ENCODE peak calls at places on chromosome 22, in six cellular contexts. One of them, this sample, is unnamed.

GRCh38 chr22:23218867-23219251 is 38.5 kb downstream of the BCR start:
- DNase-seq in ELR: no peak
- DNase-seq in stimulated activated CD8-positive, alpha-beta memory T cell treated with anti-CD3 and anti-CD28 coated beads, Interleukin-2, amount 100 ng/mL, for 48 hours: no peak
- DNase-seq in substantia nigra: no peak
- DNase-seq in DMS53: peak; percentile 86
- DNase-seq in body of pancreas: peak; percentile 63
- DNase-seq in this sample: no peak

GRCh38 chr22:41052661-41053490 is 39.5 kb upstream of the EP300 start:
- DNase-seq in DMS53: peak; percentile 11
- DNase-seq in substantia nigra: no peak
- DNase-seq in stimulated activated CD8-positive, alpha-beta memory T cell treated with anti-CD3 and anti-CD28 coated beads, Interleukin-2, amount 100 ng/mL, for 48 hours: no peak
- DNase-seq in ELR: peak; percentile 81
- DNase-seq in body of pancreas: no peak
- DNase-seq in this sample: no peak

GRCh38 chr22:39558254-39558727 is 12.3 kb upstream of the CACNA1I start:
- DNase-seq in body of pancreas: no peak
- DNase-seq in stimulated activated CD8-positive, alpha-beta memory T cell treated with anti-CD3 and anti-CD28 coated beads, Interleukin-2, amount 100 ng/mL, for 48 hours: no peak
- DNase-seq in substantia nigra: no peak
- DNase-seq in DMS53: peak; percentile 27
- DNase-seq in ELR: no peak
- DNase-seq in this sample: no peak

GRCh38 chr22:42910221-42910942 is 53.3 kb upstream of the ARFGAP3 start:
- DNase-seq in substantia nigra: no peak
- DNase-seq in stimulated activated CD8-positive, alpha-beta memory T cell treated with anti-CD3 and anti-CD28 coated beads, Interleukin-2, amount 100 ng/mL, for 48 hours: no peak
- DNase-seq in DMS53: no peak
- DNase-seq in ELR: no peak
- DNase-seq in body of pancreas: no peak
- DNase-seq in this sample: no peak

GRCh38 chr22:50672471-50673230 is at the start of gene SHANK3:
- DNase-seq in ELR: no peak
- DNase-seq in stimulated activated CD8-positive, alpha-beta memory T cell treated with anti-CD3 and anti-CD28 coated beads, Interleukin-2, amount 100 ng/mL, for 48 hours: no peak
- DNase-seq in substantia nigra: no peak
- DNase-seq in body of pancreas: peak; percentile 26
- DNase-seq in DMS53: no peak
- DNase-seq in this sample: peak; percentile 57

GRCh38 chr22:19260194-19260593 is 31.3 kb downstream of the CLTCL1 start:
- DNase-seq in substantia nigra: no peak
- DNase-seq in body of pancreas: no peak
- DNase-seq in ELR: no peak
- DNase-seq in DMS53: no peak
- DNase-seq in stimulated activated CD8-positive, alpha-beta memory T cell treated with anti-CD3 and anti-CD28 coated beads, Interleukin-2, amount 100 ng/mL, for 48 hours: no peak
- DNase-seq in this sample: no peak

GRCh38 chr22:45120931-45121330 is 42.8 kb upstream of the NUP50 start:
- DNase-seq in DMS53: no peak
- DNase-seq in substantia nigra: no peak
- DNase-seq in ELR: no peak
- DNase-seq in stimulated activated CD8-positive, alpha-beta memory T cell treated with anti-CD3 and anti-CD28 coated beads, Interleukin-2, amount 100 ng/mL, for 48 hours: no peak
- DNase-seq in body of pancreas: no peak
- DNase-seq in this sample: no peak

GRCh38 chr22:36009085-36009484 is 19.5 kb downstream of the RBFOX2 start:
- DNase-seq in substantia nigra: no peak
- DNase-seq in body of pancreas: no peak
- DNase-seq in stimulated activated CD8-positive, alpha-beta memory T cell treated with anti-CD3 and anti-CD28 coated beads, Interleukin-2, amount 100 ng/mL, for 48 hours: no peak
- DNase-seq in DMS53: no peak
- DNase-seq in ELR: peak; percentile 62
- DNase-seq in this sample: no peak

GRCh38 chr22:45483918-45484499 is 18.7 kb upstream of the FBLN1 start:
- DNase-seq in substantia nigra: no peak
- DNase-seq in stimulated activated CD8-positive, alpha-beta memory T cell treated with anti-CD3 and anti-CD28 coated beads, Interleukin-2, amount 100 ng/mL, for 48 hours: no peak
- DNase-seq in ELR: no peak
- DNase-seq in body of pancreas: no peak
- DNase-seq in DMS53: no peak
- DNase-seq in this sample: peak; percentile 59

GRCh38 chr22:41479671-41480396 is 10.9 kb downstream of the ACO2 start:
- DNase-seq in stimulated activated CD8-positive, alpha-beta memory T cell treated with anti-CD3 and anti-CD28 coated beads, Interleukin-2, amount 100 ng/mL, for 48 hours: no peak
- DNase-seq in ELR: peak; percentile 34
- DNase-seq in DMS53: peak; percentile 5
- DNase-seq in body of pancreas: no peak
- DNase-seq in substantia nigra: no peak
- DNase-seq in this sample: no peak

GRCh38 chr22:42410708-42411107 is 21.5 kb downstream of the NFAM1 start:
- DNase-seq in ELR: no peak
- DNase-seq in DMS53: no peak
- DNase-seq in substantia nigra: no peak
- DNase-seq in body of pancreas: no peak
- DNase-seq in stimulated activated CD8-positive, alpha-beta memory T cell treated with anti-CD3 and anti-CD28 coated beads, Interleukin-2, amount 100 ng/mL, for 48 hours: no peak
- DNase-seq in this sample: no peak

GRCh38 chr22:33888821-33889220 is 31.5 kb downstream of the LARGE1 start:
- DNase-seq in stimulated activated CD8-positive, alpha-beta memory T cell treated with anti-CD3 and anti-CD28 coated beads, Interleukin-2, amount 100 ng/mL, for 48 hours: no peak
- DNase-seq in substantia nigra: no peak
- DNase-seq in body of pancreas: no peak
- DNase-seq in ELR: no peak
- DNase-seq in DMS53: no peak
- DNase-seq in this sample: no peak

GRCh38 chr22:46561435-46561905 is 24.1 kb upstream of the CELSR1 start:
- DNase-seq in DMS53: peak; percentile 53
- DNase-seq in ELR: peak; percentile 39
- DNase-seq in substantia nigra: no peak
- DNase-seq in stimulated activated CD8-positive, alpha-beta memory T cell treated with anti-CD3 and anti-CD28 coated beads, Interleukin-2, amount 100 ng/mL, for 48 hours: no peak
- DNase-seq in body of pancreas: no peak
- DNase-seq in this sample: no peak

GRCh38 chr22:26852176-26852575 is 194.8 kb downstream of the MIAT start:
- DNase-seq in stimulated activated CD8-positive, alpha-beta memory T cell treated with anti-CD3 and anti-CD28 coated beads, Interleukin-2, amount 100 ng/mL, for 48 hours: no peak
- DNase-seq in ELR: no peak
- DNase-seq in body of pancreas: no peak
- DNase-seq in DMS53: no peak
- DNase-seq in substantia nigra: no peak
- DNase-seq in this sample: no peak

GRCh38 chr22:23287136-23288095 is 107.1 kb downstream of the BCR start:
- DNase-seq in stimulated activated CD8-positive, alpha-beta memory T cell treated with anti-CD3 and anti-CD28 coated beads, Interleukin-2, amount 100 ng/mL, for 48 hours: no peak
- DNase-seq in substantia nigra: no peak
- DNase-seq in ELR: no peak
- DNase-seq in DMS53: no peak
- DNase-seq in body of pancreas: no peak
- DNase-seq in this sample: no peak

GRCh38 chr22:37025500-37026070 is 6.0 kb downstream of the MPST start:
- DNase-seq in substantia nigra: no peak
- DNase-seq in DMS53: no peak
- DNase-seq in body of pancreas: no peak
- DNase-seq in ELR: no peak
- DNase-seq in stimulated activated CD8-positive, alpha-beta memory T cell treated with anti-CD3 and anti-CD28 coated beads, Interleukin-2, amount 100 ng/mL, for 48 hours: no peak
- DNase-seq in this sample: no peak

GRCh38 chr22:43831561-43832392 is 19.7 kb upstream of the EFCAB6 start:
- DNase-seq in substantia nigra: no peak
- DNase-seq in stimulated activated CD8-positive, alpha-beta memory T cell treated with anti-CD3 and anti-CD28 coated beads, Interleukin-2, amount 100 ng/mL, for 48 hours: no peak
- DNase-seq in DMS53: no peak
- DNase-seq in ELR: no peak
- DNase-seq in body of pancreas: no peak
- DNase-seq in this sample: no peak

GRCh38 chr22:28246392-28246791 is 327.3 kb upstream of the PITPNB start:
- DNase-seq in substantia nigra: no peak
- DNase-seq in ELR: peak; percentile 15
- DNase-seq in stimulated activated CD8-positive, alpha-beta memory T cell treated with anti-CD3 and anti-CD28 coated beads, Interleukin-2, amount 100 ng/mL, for 48 hours: no peak
- DNase-seq in DMS53: no peak
- DNase-seq in body of pancreas: no peak
- DNase-seq in this sample: no peak

GRCh38 chr22:19900707-19901436 is 40.7 kb upstream of the COMT start:
- DNase-seq in ELR: no peak
- DNase-seq in substantia nigra: no peak
- DNase-seq in stimulated activated CD8-positive, alpha-beta memory T cell treated with anti-CD3 and anti-CD28 coated beads, Interleukin-2, amount 100 ng/mL, for 48 hours: no peak
- DNase-seq in body of pancreas: no peak
- DNase-seq in DMS53: no peak
- DNase-seq in this sample: no peak

GRCh38 chr22:36226189-36226588 is 13.1 kb downstream of the APOL2 start:
- DNase-seq in body of pancreas: no peak
- DNase-seq in substantia nigra: no peak
- DNase-seq in ELR: no peak
- DNase-seq in DMS53: no peak
- DNase-seq in stimulated activated CD8-positive, alpha-beta memory T cell treated with anti-CD3 and anti-CD28 coated beads, Interleukin-2, amount 100 ng/mL, for 48 hours: no peak
- DNase-seq in this sample: no peak

GRCh38 chr22:49660794-49661781 is 166.6 kb downstream of the BRD1 start:
- DNase-seq in ELR: no peak
- DNase-seq in substantia nigra: no peak
- DNase-seq in DMS53: no peak
- DNase-seq in body of pancreas: no peak
- DNase-seq in stimulated activated CD8-positive, alpha-beta memory T cell treated with anti-CD3 and anti-CD28 coated beads, Interleukin-2, amount 100 ng/mL, for 48 hours: no peak
- DNase-seq in this sample: no peak

GRCh38 chr22:31754813-31755212 is 994 bp downstream of the DEPDC5 start:
- DNase-seq in substantia nigra: no peak
- DNase-seq in body of pancreas: no peak
- DNase-seq in stimulated activated CD8-positive, alpha-beta memory T cell treated with anti-CD3 and anti-CD28 coated beads, Interleukin-2, amount 100 ng/mL, for 48 hours: no peak
- DNase-seq in ELR: no peak
- DNase-seq in DMS53: no peak
- DNase-seq in this sample: peak; percentile 73

GRCh38 chr22:44097263-44098020 is 73.3 kb downstream of the PARVB start:
- DNase-seq in ELR: no peak
- DNase-seq in body of pancreas: no peak
- DNase-seq in stimulated activated CD8-positive, alpha-beta memory T cell treated with anti-CD3 and anti-CD28 coated beads, Interleukin-2, amount 100 ng/mL, for 48 hours: no peak
- DNase-seq in DMS53: no peak
- DNase-seq in substantia nigra: no peak
- DNase-seq in this sample: no peak

GRCh38 chr22:36359172-36359973 is 28.4 kb downstream of the MYH9 start:
- DNase-seq in ELR: no peak
- DNase-seq in stimulated activated CD8-positive, alpha-beta memory T cell treated with anti-CD3 and anti-CD28 coated beads, Interleukin-2, amount 100 ng/mL, for 48 hours: no peak
- DNase-seq in body of pancreas: no peak
- DNase-seq in substantia nigra: no peak
- DNase-seq in DMS53: no peak
- DNase-seq in this sample: no peak

GRCh38 chr22:26226538-26227297 is 57.5 kb downstream of the SEZ6L start:
- DNase-seq in stimulated activated CD8-positive, alpha-beta memory T cell treated with anti-CD3 and anti-CD28 coated beads, Interleukin-2, amount 100 ng/mL, for 48 hours: no peak
- DNase-seq in body of pancreas: no peak
- DNase-seq in ELR: no peak
- DNase-seq in substantia nigra: no peak
- DNase-seq in DMS53: no peak
- DNase-seq in this sample: no peak

GRCh38 chr22:33119044-33119443 is 60.9 kb upstream of the SYN3 start:
- DNase-seq in ELR: no peak
- DNase-seq in body of pancreas: no peak
- DNase-seq in stimulated activated CD8-positive, alpha-beta memory T cell treated with anti-CD3 and anti-CD28 coated beads, Interleukin-2, amount 100 ng/mL, for 48 hours: no peak
- DNase-seq in DMS53: no peak
- DNase-seq in substantia nigra: no peak
- DNase-seq in this sample: no peak

GRCh38 chr22:29820941-29821789 is 16.9 kb downstream of the ASCC2 start:
- DNase-seq in ELR: peak; percentile 87
- DNase-seq in substantia nigra: peak; percentile 36
- DNase-seq in DMS53: peak; percentile 92
- DNase-seq in body of pancreas: peak; percentile 68
- DNase-seq in stimulated activated CD8-positive, alpha-beta memory T cell treated with anti-CD3 and anti-CD28 coated beads, Interleukin-2, amount 100 ng/mL, for 48 hours: peak; percentile 8
- DNase-seq in this sample: peak; percentile 79

GRCh38 chr22:43014062-43014875 is 680 bp downstream of the PACSIN2 start:
- DNase-seq in DMS53: peak; percentile 64
- DNase-seq in body of pancreas: peak; percentile 63
- DNase-seq in stimulated activated CD8-positive, alpha-beta memory T cell treated with anti-CD3 and anti-CD28 coated beads, Interleukin-2, amount 100 ng/mL, for 48 hours: no peak
- DNase-seq in substantia nigra: peak; percentile 31
- DNase-seq in ELR: peak; percentile 67
- DNase-seq in this sample: no peak

GRCh38 chr22:50057292-50057867 is 718 bp downstream of the TTLL8 start:
- DNase-seq in DMS53: no peak
- DNase-seq in stimulated activated CD8-positive, alpha-beta memory T cell treated with anti-CD3 and anti-CD28 coated beads, Interleukin-2, amount 100 ng/mL, for 48 hours: no peak
- DNase-seq in ELR: no peak
- DNase-seq in body of pancreas: no peak
- DNase-seq in substantia nigra: no peak
- DNase-seq in this sample: no peak

GRCh38 chr22:49962751-49963646 is 2.4 kb downstream of the PIM3 start:
- DNase-seq in ELR: no peak
- DNase-seq in body of pancreas: peak; percentile 25
- DNase-seq in DMS53: no peak
- DNase-seq in stimulated activated CD8-positive, alpha-beta memory T cell treated with anti-CD3 and anti-CD28 coated beads, Interleukin-2, amount 100 ng/mL, for 48 hours: no peak
- DNase-seq in substantia nigra: no peak
- DNase-seq in this sample: peak; percentile 62

GRCh38 chr22:35900483-35901168 is 128.0 kb downstream of the RBFOX2 start:
- DNase-seq in stimulated activated CD8-positive, alpha-beta memory T cell treated with anti-CD3 and anti-CD28 coated beads, Interleukin-2, amount 100 ng/mL, for 48 hours: no peak
- DNase-seq in DMS53: no peak
- DNase-seq in substantia nigra: no peak
- DNase-seq in body of pancreas: no peak
- DNase-seq in ELR: peak; percentile 73
- DNase-seq in this sample: no peak

GRCh38 chr22:29766632-29767288 is at the start of gene ZMAT5:
- DNase-seq in body of pancreas: peak; percentile 97
- DNase-seq in DMS53: peak; percentile 93
- DNase-seq in stimulated activated CD8-positive, alpha-beta memory T cell treated with anti-CD3 and anti-CD28 coated beads, Interleukin-2, amount 100 ng/mL, for 48 hours: peak; percentile 82
- DNase-seq in ELR: peak; percentile 99
- DNase-seq in substantia nigra: peak; percentile 92
- DNase-seq in this sample: peak; percentile 96

GRCh38 chr22:45216133-45217003 is 24.3 kb downstream of the KIAA0930 start:
- DNase-seq in DMS53: no peak
- DNase-seq in substantia nigra: no peak
- DNase-seq in body of pancreas: peak; percentile 79
- DNase-seq in ELR: no peak
- DNase-seq in stimulated activated CD8-positive, alpha-beta memory T cell treated with anti-CD3 and anti-CD28 coated beads, Interleukin-2, amount 100 ng/mL, for 48 hours: no peak
- DNase-seq in this sample: no peak

GRCh38 chr22:38454361-38455062 is 487 bp downstream of the KCNJ4 start:
- DNase-seq in stimulated activated CD8-positive, alpha-beta memory T cell treated with anti-CD3 and anti-CD28 coated beads, Interleukin-2, amount 100 ng/mL, for 48 hours: no peak
- DNase-seq in body of pancreas: peak; percentile 27
- DNase-seq in ELR: no peak
- DNase-seq in substantia nigra: no peak
- DNase-seq in DMS53: peak; percentile 39
- DNase-seq in this sample: no peak

GRCh38 chr22:33210129-33210784 is 152.1 kb upstream of the SYN3 start:
- DNase-seq in substantia nigra: no peak
- DNase-seq in DMS53: peak; percentile 47
- DNase-seq in ELR: peak; percentile 2
- DNase-seq in body of pancreas: peak; percentile 17
- DNase-seq in stimulated activated CD8-positive, alpha-beta memory T cell treated with anti-CD3 and anti-CD28 coated beads, Interleukin-2, amount 100 ng/mL, for 48 hours: peak; percentile 3
- DNase-seq in this sample: peak; percentile 47

This sample was measured in left lobe of liver.